ENCODE peak calls at places on chromosomes 16 and 17, in four cellular contexts. H is foreskin fibroblast, N is skeletal muscle cell, C is A549. S is an unnamed sample.

GRCh38 chr16:84194470-84195200 is 3.7 kb downstream of the ADAD2 start:
- DNase-seq in N (no peak), C (no peak), H (no peak), S (no peak)

GRCh38 chr16:86884256-86884655 is 305.9 kb downstream of the FOXL1 start:
- DNase-seq in H (no peak), N (no peak), C (no peak), S (no peak)

GRCh38 chr16:10640934-10641333 is 53.8 kb downstream of the TEKT5 start:
- DNase-seq in C (no peak), H (no peak), N (no peak), S (no peak)

GRCh38 chr16:49601541-49601940 is 227.9 kb downstream of the C16orf78 start:
- DNase-seq in H (no peak), N (no peak), C (no peak), S (no peak)

GRCh38 chr16:81885976-81886586 is 107.0 kb downstream of the PLCG2 start:
- DNase-seq in C (peak), H (peak), N (no peak), S (no peak)

GRCh38 chr16:50781043-50781442 is 39.2 kb downstream of the CYLD start:
- DNase-seq in H (no peak), N (no peak), C (peak), S (no peak)

GRCh38 chr16:48537909-48538745 is 71.9 kb downstream of the N4BP1 start:
- DNase-seq in H (peak), N (no peak), C (no peak), S (no peak)

GRCh38 chr16:83125999-83126568 is 499.3 kb downstream of the CDH13 start:
- DNase-seq in C (no peak), H (no peak), N (no peak), S (no peak)

GRCh38 chr17:46772013-46772878 is 46.2 kb downstream of the WNT3 start:
- DNase-seq in N (no peak), C (peak), H (peak), S (no peak)

GRCh38 chr17:34204402-34204801 is 50.7 kb upstream of the CCL2 start:
- DNase-seq in N (no peak), C (no peak), H (no peak), S (no peak)

GRCh38 chr17:70776446-70776845 is 607.1 kb downstream of the KCNJ2 start:
- DNase-seq in C (no peak), H (peak), N (no peak), S (no peak)

GRCh38 chr16:16133943-16134604 is 89.2 kb downstream of the ABCC6 start:
- DNase-seq in N (no peak), H (no peak), C (peak), S (no peak)

GRCh38 chr16:87416826-87417471 is 24.8 kb downstream of the MAP1LC3B start:
- DNase-seq in H (peak), C (peak), N (peak), S (no peak)

GRCh38 chr17:77444653-77445029 is 303.9 kb downstream of the SEC14L1 start:
- DNase-seq in H (peak), C (no peak), N (no peak), S (no peak)

GRCh38 chr16:1926223-1926718 is 8.1 kb upstream of the HS3ST6 start:
- DNase-seq in N (no peak), C (no peak), H (no peak), S (no peak)

GRCh38 chr17:29619251-29619650 is 3.5 kb downstream of the CORO6 start:
- DNase-seq in H (peak), N (no peak), C (peak), S (no peak)

GRCh38 chr17:75124041-75124818 is 7.3 kb downstream of the NT5C start:
- DNase-seq in H (peak), C (peak), N (no peak), S (no peak)

GRCh38 chr17:50163846-50164696 is 1.7 kb upstream of the SGCA start:
- DNase-seq in C (no peak), N (no peak), H (no peak), S (no peak)

GRCh38 chr16:86201746-86202145 is 302.8 kb downstream of the IRF8 start:
- DNase-seq in H (no peak), C (no peak), N (no peak), S (no peak)

GRCh38 chr17:56031636-56032035 is 121.6 kb upstream of the ANKFN1 start:
- DNase-seq in N (no peak), H (no peak), C (no peak), S (no peak)

GRCh38 chr17:38797828-38798227 is 1.5 kb downstream of the PIP4K2B start:
- DNase-seq in H (peak), N (no peak), C (no peak), S (no peak)

GRCh38 chr17:62576382-62576781 is 51.1 kb upstream of the MRC2 start:
- DNase-seq in C (no peak), N (no peak), H (no peak), S (no peak)

GRCh38 chr16:88886915-88887521 is 20.6 kb upstream of the PABPN1L start:
- DNase-seq in H (peak), C (no peak), N (no peak), S (no peak)

GRCh38 chr17:36661047-36661666 is 59.8 kb downstream of the MRM1 start:
- DNase-seq in H (no peak), N (no peak), C (no peak), S (no peak)

GRCh38 chr17:36661688-36662087 is 60.3 kb downstream of the MRM1 start:
- DNase-seq in H (no peak), N (no peak), C (no peak), S (no peak)

GRCh38 chr17:36657390-36657762 is 56.0 kb downstream of the MRM1 start:
- DNase-seq in H (no peak), N (no peak), C (no peak), S (no peak)

GRCh38 chr17:36653374-36653773 is 52.0 kb downstream of the MRM1 start:
- DNase-seq in C (no peak), H (no peak), N (no peak), S (no peak)

DNA sequence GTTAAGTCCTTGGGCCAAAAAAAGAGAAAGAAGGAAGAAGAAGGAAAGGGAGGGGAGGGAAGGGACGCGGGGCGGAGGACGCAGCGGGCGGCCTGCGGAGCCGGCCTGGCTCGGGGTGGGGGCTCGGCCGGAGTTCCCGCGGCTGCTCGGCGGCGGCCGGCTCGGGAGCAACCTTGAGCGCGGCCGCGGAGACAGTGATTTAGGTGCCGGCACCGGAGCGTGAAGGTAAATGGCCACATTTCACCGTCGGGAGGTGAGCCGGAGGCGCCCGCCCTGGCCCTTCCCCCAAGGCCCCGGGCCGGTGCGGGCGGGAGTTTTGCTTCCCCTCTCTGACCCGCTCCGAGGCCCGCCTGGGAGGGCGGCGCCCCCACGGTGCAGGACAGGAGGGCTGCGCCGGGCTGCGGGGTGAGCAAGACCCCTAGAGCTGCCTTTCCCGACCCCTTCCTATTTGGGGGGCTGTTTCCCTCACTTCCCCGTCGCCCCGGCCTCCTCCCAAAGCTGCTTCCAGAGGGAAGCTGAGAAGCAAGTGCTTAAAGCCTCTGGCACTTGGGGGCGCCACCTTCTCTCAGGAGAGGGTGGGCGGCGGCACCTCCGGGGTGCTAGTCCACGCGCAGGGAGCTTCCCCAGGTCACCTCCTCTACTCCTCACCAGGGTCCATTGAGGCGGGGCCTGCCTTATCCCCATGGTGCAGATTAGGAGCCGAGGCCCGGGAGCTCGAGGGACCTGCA is 56.5 kb downstream of the MRM1 start:
- DNase-seq in N (no peak), H (no peak), C (peak), S (no peak)
- H3K4me3 ChIP-seq in N (peak), H (peak), C (no peak), S (peak)

GRCh38 chr17:40309938-40310510 is 1.0 kb downstream of the RARA start:
- DNase-seq in C (no peak), H (peak), N (no peak), S (no peak)
- H3K4me3 ChIP-seq in C (peak), H (no peak), N (peak), S (no peak)

GRCh38 chr17:20156196-20157077 is 147.3 kb downstream of the SPECC1 start:
- DNase-seq in N (no peak), H (peak), C (peak), S (no peak)
- H3K4me3 ChIP-seq in N (peak), H (peak), C (peak), S (peak)

DNA sequence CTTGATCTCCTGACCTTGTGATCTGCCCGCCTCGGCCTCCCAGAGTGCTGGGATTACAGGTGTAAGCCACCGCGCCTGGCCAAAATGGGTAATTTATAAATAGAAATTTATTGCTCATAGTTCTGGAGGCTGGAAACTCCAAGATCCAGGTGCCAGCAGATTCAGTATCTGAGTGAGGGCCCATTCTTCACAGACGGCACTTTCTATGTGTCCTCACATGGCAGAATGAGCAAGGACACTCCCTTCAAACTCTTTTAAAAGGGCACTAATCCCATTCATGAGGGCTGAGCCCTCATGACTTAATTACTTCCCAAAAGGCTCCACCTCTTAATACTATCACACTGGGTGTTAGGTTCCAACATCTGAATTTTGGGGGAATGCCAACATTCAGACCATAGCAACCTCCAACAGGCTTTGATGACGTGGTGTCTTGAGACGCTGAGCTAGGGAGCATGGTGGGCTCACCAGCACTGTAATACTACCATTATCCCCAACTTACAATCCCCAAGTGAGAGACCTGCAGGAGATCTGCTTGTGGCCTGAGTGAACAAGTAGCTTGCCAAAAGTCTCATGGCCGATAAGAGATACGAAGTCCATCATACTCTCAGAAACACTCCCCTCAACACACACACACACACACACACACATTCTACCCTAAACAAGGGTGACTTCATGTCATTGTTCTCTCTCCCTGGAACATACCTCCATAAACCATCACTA is 8.5 kb downstream of the CMTM4 start:
- DNase-seq in C (no peak), H (no peak), N (no peak), S (no peak)
- H3K4me3 ChIP-seq in C (no peak), H (no peak), N (no peak), S (no peak)

GRCh38 chr17:45261577-45262515 is at the start of gene SPATA32:
- DNase-seq in C (no peak), N (no peak), H (peak), S (no peak)

GRCh38 chr17:45264988-45265387 is 3.1 kb upstream of the SPATA32 start:
- DNase-seq in N (no peak), C (no peak), H (no peak), S (no peak)

GRCh38 chr17:45263477-45263860 is 1.6 kb upstream of the SPATA32 start:
- DNase-seq in C (no peak), H (no peak), N (no peak), S (no peak)

GRCh38 chr17:45264430-45264829 is 2.5 kb upstream of the SPATA32 start:
- DNase-seq in H (no peak), C (no peak), N (no peak), S (no peak)

GRCh38 chr17:45262516-45263476 is 902 bp upstream of the SPATA32 start:
- DNase-seq in H (peak), N (peak), C (peak), S (no peak)
- H3K4me3 ChIP-seq in H (no peak), N (no peak), C (no peak), S (no peak)

GRCh38 chr17:2397247-2398171 is 3.4 kb downstream of the MNT start:
- DNase-seq in C (no peak), N (no peak), H (no peak), S (no peak)

GRCh38 chr17:2396192-2396567 is 4.7 kb downstream of the MNT start:
- DNase-seq in N (no peak), C (no peak), H (no peak), S (no peak)

GRCh38 chr17:2395258-2396170 is 5.3 kb downstream of the MNT start:
- DNase-seq in C (peak), H (peak), N (no peak), S (no peak)

GRCh38 chr17:2398188-2398587 is 2.7 kb downstream of the MNT start:
- DNase-seq in C (no peak), H (no peak), N (no peak), S (no peak)

GRCh38 chr17:2396568-2397246 is 4.2 kb downstream of the MNT start:
- DNase-seq in N (peak), H (peak), C (peak), S (peak)
- H3K4me3 ChIP-seq in N (peak), H (peak), C (peak), S (peak)

DNA sequence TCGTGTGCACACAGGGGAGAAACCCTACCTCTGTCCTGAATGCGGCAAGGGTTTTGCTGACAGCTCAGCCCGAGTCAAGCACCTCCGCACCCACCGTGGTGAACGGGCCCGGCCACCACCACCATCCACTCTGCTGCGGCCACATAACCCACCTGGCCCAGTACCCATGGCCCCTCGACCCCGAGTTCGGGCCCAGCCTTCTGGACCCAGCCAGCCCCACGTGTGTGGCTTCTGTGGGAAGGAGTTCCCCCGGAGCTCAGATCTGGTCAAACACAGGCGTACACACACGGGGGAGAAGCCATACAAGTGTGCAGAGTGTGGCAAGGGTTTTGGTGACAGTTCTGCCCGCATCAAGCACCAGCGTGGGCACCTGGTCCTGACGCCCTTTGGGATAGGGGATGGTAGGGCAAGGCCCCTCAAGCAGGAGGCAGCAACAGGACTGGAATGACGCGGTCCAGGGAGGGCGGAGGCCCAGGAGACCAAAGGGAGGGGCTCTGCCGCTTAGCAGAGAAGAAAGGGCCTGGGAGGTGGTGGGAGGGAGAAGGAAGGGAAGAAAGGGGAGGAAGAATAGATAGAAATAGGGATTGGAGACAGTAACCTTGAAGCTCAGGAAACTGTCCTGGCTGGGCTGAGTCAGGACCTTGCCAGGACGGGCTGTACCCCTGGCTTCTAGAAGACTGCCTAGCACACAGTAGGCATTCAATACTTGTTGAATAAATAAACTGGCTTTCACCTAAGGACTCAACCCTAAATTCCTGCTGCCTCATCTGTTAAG is 3.6 kb downstream of the ZNF48 start:
- DNase-seq in C (no peak), H (no peak), N (no peak), S (no peak)
- H3K4me3 ChIP-seq in C (no peak), H (no peak), N (no peak), S (no peak)